ENCODE peak calls at places on chromosome X, in six cellular contexts. A, X, K, S, D and R are unnamed samples.

GRCh38 chrX:7204619-7205018 is 56.7 kb upstream of the PUDP start:
- DNase-seq in K (no peak), A (no peak), D (no peak), X (no peak), S (no peak), R (no peak)

GRCh38 chrX:123626962-123627361 is 105.9 kb downstream of the THOC2 start:
- DNase-seq in X (no peak), S (no peak), A (no peak), K (peak; percentile 9), D (peak; percentile 68), R (no peak)

GRCh38 chrX:54030329-54030728 is 13.9 kb downstream of the PHF8 start:
- DNase-seq in A (no peak), X (no peak), S (no peak), D (no peak), K (no peak), R (no peak)

GRCh38 chrX:46407753-46408130 is 137.5 kb downstream of the ZNF674 start:
- DNase-seq in K (no peak), X (no peak), S (no peak), D (peak; percentile 31), A (no peak), R (no peak)

GRCh38 chrX:72296991-72297390 is 8.7 kb downstream of the CITED1 start:
- DNase-seq in A (no peak), D (no peak), S (no peak), K (no peak), X (no peak), R (no peak)

GRCh38 chrX:151713859-151714258 is 2.0 kb upstream of the FATE1 start:
- DNase-seq in K (peak; percentile 42), X (no peak), S (no peak), A (peak; percentile 37), D (no peak), R (peak; percentile 41)

GRCh38 chrX:39453847-39454645 is 643.7 kb downstream of the BCOR start:
- DNase-seq in X (no peak), K (no peak), A (no peak), S (no peak), D (no peak), R (no peak)

GRCh38 chrX:1178580-1179057 is 33.8 kb downstream of the CRLF2 start:
- DNase-seq in K (no peak), A (peak; percentile 62), D (no peak), S (no peak), X (no peak), R (no peak)

GRCh38 chrX:149472620-149473019 is 32.5 kb downstream of the IDS start:
- DNase-seq in A (no peak), X (no peak), D (no peak), S (no peak), K (no peak), R (no peak)

GRCh38 chrX:153861147-153861546 is 24.8 kb downstream of the L1CAM start:
- DNase-seq in A (no peak), S (no peak), K (no peak), D (no peak), X (no peak), R (no peak)

GRCh38 chrX:119488749-119489148 is 20.5 kb downstream of the SLC25A5 start:
- DNase-seq in A (peak; percentile 81), D (peak; percentile 51), X (no peak), K (no peak), S (peak; percentile 75), R (peak; percentile 59)

GRCh38 chrX:100417671-100418070 is 7.6 kb upstream of the PCDH19 start:
- DNase-seq in X (no peak), K (no peak), D (no peak), S (no peak), A (no peak), R (no peak)

GRCh38 chrX:40040686-40041461 is 56.9 kb downstream of the BCOR start:
- DNase-seq in K (no peak), D (no peak), S (no peak), X (no peak), A (no peak), R (no peak)

GRCh38 chrX:55867254-55867653 is 149.7 kb downstream of the RRAGB start:
- DNase-seq in A (no peak), D (peak; percentile 2), S (no peak), K (no peak), X (no peak), R (peak; percentile 5)

GRCh38 chrX:136954930-136955329 is 74.4 kb upstream of the RBMX start:
- DNase-seq in X (no peak), A (peak; percentile 42), K (no peak), D (peak; percentile 46), S (no peak), R (peak; percentile 10)

GRCh38 chrX:140180585-140180984 is 215.3 kb upstream of the CXorf66 start:
- DNase-seq in X (no peak), K (no peak), D (peak; percentile 82), A (no peak), S (no peak), R (no peak)

GRCh38 chrX:29113221-29113620 is 526.0 kb downstream of the IL1RAPL1 start:
- DNase-seq in X (no peak), K (no peak), D (no peak), A (no peak), S (no peak), R (no peak)

GRCh38 chrX:19760345-19760744 is 127.1 kb downstream of the SH3KBP1 start:
- DNase-seq in S (no peak), A (no peak), K (no peak), D (no peak), X (no peak), R (no peak)

GRCh38 chrX:54921427-54922021 is 900 bp downstream of the TRO start:
- DNase-seq in A (no peak), X (peak; percentile 56), K (no peak), D (peak; percentile 72), S (no peak), R (peak; percentile 55)

GRCh38 chrX:16711219-16712115 is 1.0 kb downstream of the CTPS2 start:
- DNase-seq in D (no peak), K (no peak), S (no peak), X (no peak), A (no peak), R (no peak)

GRCh38 chrX:16712825-16713155 is 321 bp upstream of the CTPS2 start:
- DNase-seq in A (no peak), K (no peak), D (no peak), X (no peak), S (no peak), R (no peak)

GRCh38 chrX:16714504-16714903 is 2.0 kb upstream of the CTPS2 start:
- DNase-seq in K (no peak), A (no peak), X (no peak), D (no peak), S (no peak), R (no peak)

GRCh38 chrX:16708016-16708415 is 4.5 kb downstream of the CTPS2 start:
- DNase-seq in K (no peak), X (no peak), S (no peak), D (no peak), A (no peak), R (no peak)

GRCh38 chrX:16712116-16712824 is at the start of gene CTPS2:
- DNase-seq in S (peak; percentile 70), K (peak; percentile 48), D (peak; percentile 48), X (peak; percentile 60), A (peak; percentile 69), R (peak; percentile 79)
- TF ChIP-seq POLR2A in S (no peak), K (peak; percentile 43), D (no peak), X (no peak), A (peak; percentile 67), R (peak; percentile 76)

GRCh38 chrX:132836471-132836870 is 122.0 kb downstream of the HS6ST2 start:
- DNase-seq in K (no peak), D (no peak), A (no peak), X (no peak), S (no peak), R (no peak)

GRCh38 chrX:132834109-132834508 is 124.3 kb downstream of the HS6ST2 start:
- DNase-seq in D (no peak), K (no peak), A (no peak), S (no peak), X (no peak), R (no peak)

GRCh38 chrX:132837971-132838370 is 120.5 kb downstream of the HS6ST2 start:
- DNase-seq in D (no peak), S (no peak), X (no peak), K (no peak), A (no peak), R (no peak)

GRCh38 chrX:132834741-132835140 is 123.7 kb downstream of the HS6ST2 start:
- DNase-seq in A (no peak), S (no peak), K (no peak), D (no peak), X (no peak), R (no peak)

GRCh38 chrX:132837126-132837525 is 121.3 kb downstream of the HS6ST2 start:
- DNase-seq in A (no peak), K (no peak), X (no peak), S (no peak), D (no peak), R (no peak)
- TF ChIP-seq POLR2A in A (no peak), K (no peak), X (no peak), S (no peak), D (no peak), R (no peak)

GRCh38 chrX:71068052-71068918 is at the start of gene SNX12:
- DNase-seq in S (peak; percentile 90), D (peak; percentile 94), A (peak; percentile 97), X (peak; percentile 86), K (peak; percentile 76), R (peak; percentile 96)
- TF ChIP-seq POLR2A in S (no peak), D (peak; percentile 34), A (peak; percentile 53), X (no peak), K (peak; percentile 56), R (peak; percentile 73)

GRCh38 chrX:12954376-12954775 is 20.5 kb upstream of the TMSB4X start:
- DNase-seq in D (no peak), A (no peak), S (no peak), X (no peak), K (no peak), R (no peak)

GRCh38 chrX:12958059-12958458 is 16.9 kb upstream of the TMSB4X start:
- DNase-seq in D (no peak), A (no peak), S (no peak), X (no peak), K (no peak), R (no peak)

GRCh38 chrX:12956704-12957541 is 18.0 kb upstream of the TMSB4X start:
- DNase-seq in D (peak; percentile 63), X (no peak), S (no peak), A (peak; percentile 67), K (no peak), R (peak; percentile 81)

GRCh38 chrX:12954981-12955380 is 19.9 kb upstream of the TMSB4X start:
- DNase-seq in A (no peak), D (no peak), X (no peak), K (no peak), S (no peak), R (peak; percentile 18)

GRCh38 chrX:12955882-12956703 is 18.8 kb upstream of the TMSB4X start:
- DNase-seq in D (peak; percentile 84), A (peak; percentile 50), K (no peak), X (no peak), S (peak; percentile 63), R (peak; percentile 84)
- TF ChIP-seq POLR2A in D (no peak), A (no peak), K (peak; percentile 19), X (no peak), S (no peak), R (peak; percentile 55)